ENCODE peak calls at places on chromosomes 11 and 22, in four cellular contexts. L is left ventricle myocardium inferior, P is colonic mucosa, U is psoas muscle. T is an unnamed sample.

GRCh38 chr11:15770798-15771414 is 585.4 kb downstream of the SOX6 start:
- DNase-seq in U (no peak), L (peak; percentile 27), P (peak; percentile 62), T (no peak)

GRCh38 chr11:46127150-46127638 is 5.9 kb upstream of the PHF21A start:
- DNase-seq in P (peak; percentile 57), U (no peak), L (no peak), T (no peak)

GRCh38 chr11:12540913-12541587 is 133.2 kb upstream of the TEAD1 start:
- DNase-seq in P (no peak), L (no peak), U (no peak), T (no peak)

GRCh38 chr11:47398011-47398410 is 10.4 kb upstream of the SLC39A13 start:
- DNase-seq in P (no peak), L (no peak), U (peak; percentile 24), T (no peak)

GRCh38 chr11:76232026-76232665 is 25.8 kb upstream of the WNT11 start:
- DNase-seq in L (no peak), U (peak; percentile 28), P (peak; percentile 32), T (no peak)

GRCh38 chr11:45169310-45170072 is 23.1 kb downstream of the PRDM11 start:
- DNase-seq in P (no peak), L (no peak), U (no peak), T (no peak)

GRCh38 chr11:129223260-129223659 is 31.1 kb upstream of the ARHGAP32 start:
- DNase-seq in P (no peak), L (no peak), U (no peak), T (no peak)

GRCh38 chr11:4960877-4961276 is 5.4 kb upstream of the OR51A2 start:
- DNase-seq in U (no peak), P (no peak), L (no peak), T (no peak)

GRCh38 chr11:62694455-62695167 is 5.3 kb upstream of the LRRN4CL start:
- DNase-seq in U (peak; percentile 93), L (peak; percentile 70), P (peak; percentile 84), T (peak; percentile 91)

GRCh38 chr22:20865869-20866445 is 7.2 kb downstream of the SNAP29 start:
- DNase-seq in L (no peak), P (no peak), U (no peak), T (no peak)

GRCh38 chr22:20869234-20869633 is 10.4 kb downstream of the SNAP29 start:
- DNase-seq in L (no peak), P (no peak), U (no peak), T (no peak)

GRCh38 chr22:20867179-20868099 is 8.6 kb downstream of the SNAP29 start:
- DNase-seq in L (peak; percentile 20), U (peak; percentile 56), P (peak; percentile 85), T (peak; percentile 22)

GRCh38 chr22:20866716-20867115 is 7.9 kb downstream of the SNAP29 start:
- DNase-seq in U (no peak), L (no peak), P (no peak), T (no peak)

GRCh38 chr22:20868225-20868944 is 9.6 kb downstream of the SNAP29 start:
- DNase-seq in U (no peak), P (no peak), L (no peak), T (no peak)
- H3K4me1 ChIP-seq in U (peaks cover 6% of the 10 kb centered on the region), P (peaks cover 17% of the 10 kb centered on the region), L (peaks cover 34% of the 10 kb centered on the region), T (peaks cover 4% of the 10 kb centered on the region)

GRCh38 chr11:14114269-14114668 is 151.7 kb downstream of the SPON1 start:
- DNase-seq in L (no peak), P (no peak), U (no peak), T (no peak)
- TF ChIP-seq CTCF in L (no peak), P (no peak), U (no peak), T (no peak)

GRCh38 chr11:9569588-9570164 is 3.8 kb upstream of the WEE1 start:
- DNase-seq in U (no peak), P (no peak), L (no peak), T (no peak)

GRCh38 chr11:9570313-9570712 is 3.2 kb upstream of the WEE1 start:
- DNase-seq in L (no peak), U (no peak), P (no peak), T (no peak)

GRCh38 chr11:9567401-9567800 is 6.1 kb upstream of the WEE1 start:
- DNase-seq in U (no peak), L (no peak), P (no peak), T (no peak)

GRCh38 chr11:9568161-9568853 is 5.2 kb upstream of the WEE1 start:
- DNase-seq in U (no peak), L (no peak), P (no peak), T (no peak)

GRCh38 chr11:9568854-9569587 is 4.4 kb upstream of the WEE1 start:
- DNase-seq in P (peak; percentile 94), L (peak; percentile 44), U (peak; percentile 64), T (no peak)
- H3K4me1 ChIP-seq in P (peaks cover 4% of the 10 kb centered on the region), L (peaks cover 64% of the 10 kb centered on the region), U (peaks cover 24% of the 10 kb centered on the region), T (peaks cover 54% of the 10 kb centered on the region)

GRCh38 chr11:57566035-57566504 is 1.4 kb downstream of the UBE2L6 start:
- DNase-seq in P (peak; percentile 49), L (no peak), U (no peak), T (no peak)

GRCh38 chr11:57567512-57568329 is at the start of gene UBE2L6:
- DNase-seq in P (peak; percentile 74), L (peak; percentile 83), U (peak; percentile 88), T (peak; percentile 16)

GRCh38 chr11:57567210-57567511 is 311 bp downstream of the UBE2L6 start:
- DNase-seq in P (peak; percentile 39), U (no peak), L (no peak), T (no peak)

GRCh38 chr11:57566564-57567209 is 785 bp downstream of the UBE2L6 start:
- DNase-seq in P (no peak), U (no peak), L (no peak), T (no peak)

GRCh38 chr11:57568330-57568766 is 876 bp upstream of the UBE2L6 start:
- DNase-seq in P (peak; percentile 91), L (no peak), U (no peak), T (no peak)
- TF ChIP-seq CTCF in P (peak; percentile 88), L (peak; percentile 91), U (peak; percentile 73), T (peak; percentile 83)

GRCh38 chr11:86484164-86484794 is 109.6 kb downstream of the CCDC81 start:
- DNase-seq in L (peak; percentile 35), P (no peak), U (peak; percentile 70), T (peak; percentile 42)

GRCh38 chr11:86482684-86483083 is 108.0 kb downstream of the CCDC81 start:
- DNase-seq in L (no peak), U (no peak), P (no peak), T (no peak)

GRCh38 chr11:86484795-86485166 is 110.1 kb downstream of the CCDC81 start:
- DNase-seq in P (no peak), U (no peak), L (no peak), T (no peak)

GRCh38 chr11:86481399-86481798 is 106.7 kb downstream of the CCDC81 start:
- DNase-seq in L (no peak), P (no peak), U (no peak), T (no peak)

DNA sequence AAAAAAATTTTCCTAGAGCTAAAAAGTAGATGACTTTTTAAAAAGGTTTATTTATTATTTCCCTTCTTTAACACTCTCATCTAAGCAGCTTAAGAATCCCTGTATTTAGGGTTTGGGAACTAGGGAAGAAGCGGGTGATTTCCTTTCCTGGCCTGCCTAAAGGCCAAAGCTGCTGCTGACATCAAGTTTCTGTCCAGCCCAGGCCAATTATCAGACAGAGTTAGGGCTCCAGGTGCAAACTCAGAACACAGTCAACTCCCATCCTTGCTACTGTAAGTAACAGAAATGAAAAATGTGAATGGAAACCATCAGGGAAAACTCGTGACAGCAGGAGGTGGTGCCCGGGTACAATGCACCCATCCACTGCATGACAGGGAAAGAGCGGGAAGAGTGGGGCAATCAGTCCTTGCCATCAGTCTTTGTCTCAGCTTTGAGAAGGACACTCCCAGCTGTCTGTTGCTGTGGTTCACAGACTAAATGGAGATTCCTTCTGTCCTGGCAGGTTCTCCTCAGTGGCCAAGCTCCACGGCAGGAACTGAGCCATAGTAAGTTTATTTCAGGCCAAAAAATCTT is 109.0 kb downstream of the CCDC81 start:
- DNase-seq in L (no peak), U (no peak), P (no peak), T (peak; percentile 75)
- H3K4me1 ChIP-seq in L (peaks cover 42% of the 10 kb centered on the region), U (no peaks in the 10 kb centered on the region), P (no peaks in the 10 kb centered on the region), T (peaks cover 4% of the 10 kb centered on the region)

DNA sequence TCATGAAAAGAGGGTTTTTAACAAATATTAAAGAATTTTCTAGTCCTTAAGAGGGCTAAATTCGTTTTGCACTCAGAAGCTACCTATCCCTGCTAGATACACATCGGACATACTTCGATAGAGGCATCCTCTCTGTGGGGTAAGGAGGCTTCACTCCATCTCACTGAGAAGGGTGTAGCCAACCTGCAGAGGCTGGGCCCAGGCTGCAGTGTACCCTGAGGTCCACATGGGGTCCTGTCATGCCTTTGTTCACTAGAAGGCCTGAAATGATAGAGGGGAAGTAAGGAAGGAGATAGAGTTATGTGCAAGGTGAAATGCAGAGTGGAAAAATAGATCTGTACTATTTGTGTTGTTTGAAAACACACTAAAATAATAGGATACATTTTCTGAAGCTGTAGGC is 45.6 kb downstream of the IGSF9B start:
- DNase-seq in P (no peak), U (no peak), L (no peak), T (no peak)
- TF ChIP-seq CTCF in P (no peak), U (no peak), L (no peak), T (no peak)

DNA sequence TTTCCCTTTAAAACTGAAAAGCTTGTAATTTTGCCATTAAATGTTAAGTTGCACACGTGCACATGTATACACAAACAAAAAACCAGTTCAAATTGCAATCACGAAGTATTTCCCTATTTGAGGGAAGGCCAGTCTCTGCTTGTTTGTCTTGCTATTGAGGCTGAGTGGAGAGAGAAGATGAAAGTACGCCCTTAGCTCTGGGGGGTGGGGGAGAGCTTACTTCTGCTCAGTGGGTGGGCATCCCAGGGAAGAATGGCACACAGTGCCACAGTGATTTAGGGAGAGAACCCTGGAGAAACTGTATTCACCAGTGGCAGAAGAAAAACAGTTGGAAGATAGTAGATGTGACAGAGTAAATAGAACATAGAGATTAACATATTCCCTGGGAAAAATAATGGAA is 8.7 kb downstream of the YAP1 start:
- DNase-seq in L (no peak), U (no peak), P (no peak), T (no peak)
- H3K4me1 ChIP-seq in L (peaks cover 74% of the 10 kb centered on the region), U (peaks cover 66% of the 10 kb centered on the region), P (peaks cover 9% of the 10 kb centered on the region), T (peaks cover 5% of the 10 kb centered on the region)

DNA sequence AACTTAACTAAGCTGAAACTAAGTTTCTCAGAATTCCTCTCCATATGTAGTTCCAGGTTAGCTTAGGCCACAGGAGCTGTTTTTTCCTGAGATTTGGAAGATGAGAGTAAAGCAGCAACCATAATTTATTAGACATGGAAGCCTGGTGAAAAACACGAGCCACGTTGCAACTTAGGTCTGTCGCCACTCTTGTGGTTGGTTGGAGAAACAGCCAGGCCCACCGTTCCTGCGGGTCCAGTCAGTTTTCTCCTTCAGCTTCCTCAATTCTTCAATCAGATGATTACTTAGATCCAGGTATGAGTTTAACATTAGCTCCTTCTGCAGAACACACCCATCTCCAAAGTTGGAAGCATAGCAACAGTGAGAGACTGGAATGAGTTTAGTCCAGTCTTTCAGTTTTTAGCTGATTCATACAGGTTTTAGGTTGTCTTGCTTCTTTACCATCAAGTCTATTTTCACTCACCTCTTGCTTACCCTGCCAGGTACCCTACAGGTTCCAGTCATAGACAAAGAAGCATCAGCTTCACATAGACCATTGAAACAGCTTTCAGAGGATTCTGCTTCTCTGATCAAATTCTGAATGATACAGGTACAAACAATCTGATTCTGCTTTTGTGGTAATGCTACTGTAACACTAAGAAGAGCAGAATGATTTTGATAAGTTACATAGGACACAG is 18.6 kb downstream of the CASP12 start:
- DNase-seq in U (no peak), L (no peak), P (no peak), T (no peak)
- TF ChIP-seq CTCF in U (no peak), L (no peak), P (no peak), T (no peak)